ENCODE peak calls at places on chromosomes 11 and 22, in four cellular contexts. S, R, J and U are unnamed samples.

GRCh38 chr11:126929186-126930085 is 71.1 kb downstream of the KIRREL3 start:
- DNase-seq in S (no peak), R (no peak), J (no peak), U (no peak)

GRCh38 chr11:5553347-5553746 is 5.0 kb upstream of the OR52H1 start:
- DNase-seq in S (no peak), R (no peak), J (no peak), U (no peak)

GRCh38 chr22:22810018-22810427 is 77.6 kb upstream of the IGLL5 start:
- DNase-seq in S (no peak), R (peak; percentile 71), J (peak; percentile 50), U (peak; percentile 88)

GRCh38 chr22:33932997-33933396 is 12.7 kb upstream of the LARGE1 start:
- DNase-seq in S (no peak), R (no peak), J (no peak), U (no peak)

GRCh38 chr22:28115426-28115825 is 196.4 kb upstream of the PITPNB start:
- DNase-seq in S (no peak), R (no peak), J (no peak), U (no peak)

GRCh38 chr11:44312876-44313275 is 2.9 kb upstream of the ALX4 start:
- DNase-seq in S (no peak), R (no peak), J (peak; percentile 6), U (peak; percentile 31)

GRCh38 chr11:124896821-124897391 is 759 bp downstream of the ROBO4 start:
- DNase-seq in S (no peak), R (peak; percentile 80), J (peak; percentile 79), U (peak; percentile 19)

GRCh38 chr22:44024288-44024908 is at the start of gene PARVB:
- DNase-seq in S (peak; percentile 42), R (peak; percentile 70), J (peak; percentile 61), U (peak; percentile 81)

GRCh38 chr11:9757809-9758675 is 94.2 kb downstream of the SWAP70 start:
- DNase-seq in S (peak; percentile 80), R (peak; percentile 94), J (peak; percentile 92), U (peak; percentile 99)

GRCh38 chr22:28091486-28091885 is 172.4 kb upstream of the PITPNB start:
- DNase-seq in S (no peak), R (no peak), J (no peak), U (no peak)

GRCh38 chr11:8331767-8332166 is 68.1 kb upstream of the LMO1 start:
- DNase-seq in S (no peak), R (no peak), J (no peak), U (no peak)

GRCh38 chr11:128928400-128928799 is 14.3 kb downstream of the TP53AIP1 start:
- DNase-seq in S (no peak), R (no peak), J (no peak), U (no peak)

GRCh38 chr11:65078151-65078550 is 5.7 kb downstream of the CDCA5 start:
- DNase-seq in S (peak; percentile 80), R (no peak), J (no peak), U (peak; percentile 85)

GRCh38 chr22:36324414-36324813 is 63.4 kb downstream of the MYH9 start:
- DNase-seq in S (no peak), R (no peak), J (no peak), U (no peak)

GRCh38 chr11:103737791-103738190 is 298.6 kb upstream of the DDI1 start:
- DNase-seq in S (peak; percentile 18), R (no peak), J (no peak), U (no peak)

GRCh38 chr22:45772726-45773125 is 101.1 kb downstream of the ATXN10 start:
- DNase-seq in S (no peak), R (no peak), J (no peak), U (no peak)

GRCh38 chr11:116930177-116930576 is 92.8 kb upstream of the APOA1 start:
- DNase-seq in S (peak; percentile 39), R (no peak), J (no peak), U (no peak)

GRCh38 chr22:22520020-22520656 is at the start of gene ZNF280A:
- DNase-seq in S (peak; percentile 38), R (peak; percentile 56), J (no peak), U (peak; percentile 49)

GRCh38 chr11:126497581-126498109 is 142.2 kb downstream of the ST3GAL4 start:
- DNase-seq in S (no peak), R (peak; percentile 39), J (no peak), U (no peak)

GRCh38 chr22:45211848-45212247 is 28.8 kb downstream of the KIAA0930 start:
- DNase-seq in S (no peak), R (no peak), J (no peak), U (no peak)

GRCh38 chr11:95104121-95104830 is 14.6 kb downstream of the ENDOD1 start:
- DNase-seq in S (no peak), R (no peak), J (no peak), U (no peak)

GRCh38 chr11:19683141-19683805 is 29.4 kb upstream of the NAV2 start:
- DNase-seq in S (no peak), R (peak; percentile 87), J (no peak), U (no peak)

GRCh38 chr11:17722000-17722643 is 2.8 kb downstream of the MYOD1 start:
- DNase-seq in S (peak; percentile 82), R (peak; percentile 75), J (no peak), U (peak; percentile 86)

GRCh38 chr11:39570526-39570925 is 1888.9 kb downstream of the LRRC4C start:
- DNase-seq in S (no peak), R (no peak), J (no peak), U (no peak)

GRCh38 chr11:96459751-96460150 is 69.9 kb downstream of the JRKL start:
- DNase-seq in S (no peak), R (no peak), J (no peak), U (no peak)

GRCh38 chr22:26663374-26663923 is 6.1 kb downstream of the MIAT start:
- DNase-seq in S (no peak), R (no peak), J (no peak), U (no peak)

GRCh38 chr22:23849009-23850006 is 8.4 kb upstream of the SLC2A11 start:
- DNase-seq in S (peak; percentile 91), R (peak; percentile 92), J (peak; percentile 92), U (peak; percentile 99)

GRCh38 chr11:112226062-112226921 is at the start of gene PTS:
- DNase-seq in S (peak; percentile 91), R (peak; percentile 94), J (peak; percentile 91), U (peak; percentile 95)

GRCh38 chr11:71156301-71156700 is 96.1 kb downstream of the SHANK2 start:
- DNase-seq in S (no peak), R (no peak), J (no peak), U (no peak)

DNA sequence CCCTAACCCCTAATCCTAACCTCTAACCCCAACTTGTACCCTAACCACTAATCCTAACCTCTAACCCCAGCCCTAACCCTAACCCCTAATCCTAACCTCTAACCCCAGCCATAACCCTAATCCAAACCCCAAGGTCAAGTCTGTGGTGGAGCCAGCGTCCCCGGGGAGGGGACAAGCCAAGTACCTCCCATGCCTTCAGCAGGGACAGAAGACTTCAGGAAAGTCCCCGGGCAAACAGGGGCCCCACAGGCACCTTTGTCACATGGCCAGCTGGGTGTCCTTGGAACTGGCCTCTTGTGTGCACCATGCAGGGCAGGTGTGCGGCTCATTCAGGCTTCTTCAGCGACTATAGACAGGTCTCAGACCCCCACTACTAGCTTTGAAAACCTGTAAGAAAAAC is 555.8 kb downstream of the BRD1 start:
- DNase-seq in S (no peak), R (no peak), J (no peak), U (no peak)
- H3K4me3 ChIP-seq in S (no peak overlapping the region), R (no peak overlapping the region), J (no peak overlapping the region), U (no peak overlapping the region)

GRCh38 chr11:34329876-34330275 is 27.9 kb downstream of the ABTB2 start:
- DNase-seq in S (no peak), R (no peak), J (no peak), U (no peak)

GRCh38 chr11:34332524-34332923 is 25.3 kb downstream of the ABTB2 start:
- DNase-seq in S (peak; percentile 18), R (no peak), J (no peak), U (no peak)

GRCh38 chr11:34330653-34331052 is 27.2 kb downstream of the ABTB2 start:
- DNase-seq in S (no peak), R (no peak), J (no peak), U (no peak)

GRCh38 chr11:34331736-34332135 is 26.1 kb downstream of the ABTB2 start:
- DNase-seq in S (no peak), R (no peak), J (no peak), U (no peak)

DNA sequence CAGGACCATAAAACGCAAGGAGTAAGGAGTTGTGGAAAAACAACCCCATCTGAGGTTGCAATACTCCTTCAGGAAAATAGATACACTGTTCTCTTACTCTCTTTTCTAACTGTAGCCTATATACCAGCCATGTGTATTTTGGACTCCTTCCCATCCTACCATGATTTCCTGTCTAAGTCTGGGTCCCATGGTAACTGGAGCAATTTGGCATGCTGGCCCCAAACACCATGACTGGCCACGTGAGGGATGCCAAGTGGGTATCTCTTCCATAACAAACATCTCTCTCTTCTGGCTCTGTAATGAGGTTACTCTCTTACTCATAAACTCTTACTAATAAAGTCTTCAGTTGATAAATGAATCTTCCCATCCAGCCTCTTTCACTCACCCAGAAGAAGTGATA is 26.5 kb downstream of the ABTB2 start:
- DNase-seq in S (no peak), R (no peak), J (no peak), U (no peak)
- H3K4me3 ChIP-seq in S (no peak overlapping the region), R (no peak overlapping the region), J (no peak overlapping the region), U (no peak overlapping the region)

GRCh38 chr22:39908737-39909136 is 7.9 kb downstream of the GRAP2 start:
- DNase-seq in S (no peak), R (no peak), J (no peak), U (no peak)

GRCh38 chr22:39907035-39907434 is 6.2 kb downstream of the GRAP2 start:
- DNase-seq in S (no peak), R (no peak), J (no peak), U (no peak)

GRCh38 chr22:39907605-39908097 is 6.8 kb downstream of the GRAP2 start:
- DNase-seq in S (no peak), R (no peak), J (no peak), U (no peak)

GRCh38 chr22:39906207-39906606 is 5.3 kb downstream of the GRAP2 start:
- DNase-seq in S (peak; percentile 63), R (no peak), J (no peak), U (peak; percentile 33)

DNA sequence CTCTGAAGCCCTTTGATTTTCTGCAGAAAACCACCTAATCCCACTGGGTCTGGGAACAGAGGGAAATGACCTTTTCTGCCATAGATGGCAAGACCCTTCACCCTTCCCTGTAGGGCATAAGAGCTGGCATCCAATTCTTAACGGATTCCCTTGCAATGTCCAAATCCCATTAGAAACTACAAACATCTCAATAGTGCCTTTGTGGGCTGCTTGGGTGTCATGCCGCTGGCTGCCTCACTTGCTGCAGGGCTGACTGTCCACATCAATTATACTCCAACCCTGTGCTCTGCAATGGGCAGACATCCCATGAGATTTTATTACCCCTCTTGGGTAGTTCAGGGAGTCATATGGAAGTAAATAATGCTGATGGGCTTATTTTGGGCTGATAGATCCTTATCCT is 7.2 kb downstream of the GRAP2 start:
- DNase-seq in S (no peak), R (no peak), J (no peak), U (no peak)
- H3K4me3 ChIP-seq in S (no peak overlapping the region), R (no peak overlapping the region), J (no peak overlapping the region), U (no peak overlapping the region)

GRCh38 chr22:42365337-42365865 is 66.8 kb downstream of the NFAM1 start:
- DNase-seq in S (peak; percentile 62), R (no peak), J (no peak), U (peak; percentile 84)
- H3K4me3 ChIP-seq in S (peak overlapping the region; percentile 42), R (no peak overlapping the region), J (no peak overlapping the region), U (no peak overlapping the region)

GRCh38 chr11:100003985-100004384 is 683.1 kb upstream of the ARHGAP42 start:
- DNase-seq in S (no peak), R (no peak), J (no peak), U (no peak)
- H3K4me3 ChIP-seq in S (no peak overlapping the region), R (no peak overlapping the region), J (no peak overlapping the region), U (no peak overlapping the region)